ENCODE peak calls at places on chromosomes 11 and 22, in five cellular contexts. C is IMR-90; D is mesendoderm; X is CD8-positive, alpha-beta T cell; Z is fibroblast of lung. O is an unnamed sample.
A peak's percentile ranks its signal among the peaks of the same experiment; 100 is the strongest.

GRCh38 chr11:35364101-35364780 is 55.1 kb downstream of the SLC1A2 start:
- DNase-seq in C (peak; percentile 86), D (peak; percentile 31), X (no peak), Z (peak; percentile 94), O (peak; percentile 75)

GRCh38 chr22:40666151-40666848 is 13.0 kb upstream of the MCHR1 start:
- DNase-seq in C (peak; percentile 53), D (no peak), X (no peak), Z (peak; percentile 25), O (peak; percentile 71)

GRCh38 chr22:45320326-45320976 is 10.7 kb downstream of the FAM118A start:
- DNase-seq in C (peak; percentile 75), D (no peak), X (no peak), Z (no peak), O (peak; percentile 46)

GRCh38 chr11:34150494-34151151 is 45.2 kb downstream of the NAT10 start:
- DNase-seq in C (no peak), D (no peak), X (no peak), Z (peak; percentile 40), O (no peak)

GRCh38 chr11:80843266-80843974 is 1402.6 kb upstream of the TENM4 start:
- DNase-seq in C (no peak), D (no peak), X (no peak), Z (no peak), O (no peak)

GRCh38 chr22:16987822-16988221 is 20.2 kb downstream of the GAB4 start:
- DNase-seq in C (no peak), D (no peak), X (no peak), Z (no peak), O (no peak)

GRCh38 chr22:24986816-24987215 is 34.3 kb downstream of the KIAA1671 start:
- DNase-seq in C (no peak), D (no peak), X (no peak), Z (no peak), O (no peak)

GRCh38 chr22:50678218-50678650 is 5.6 kb downstream of the SHANK3 start:
- DNase-seq in C (no peak), D (no peak), X (no peak), Z (no peak), O (no peak)

GRCh38 chr11:1042626-1043562 is 6.4 kb upstream of the MUC6 start:
- DNase-seq in C (no peak), D (no peak), X (no peak), Z (no peak), O (peak; percentile 38)

GRCh38 chr11:68099474-68100405 is 21.4 kb downstream of the CHKA start:
- DNase-seq in C (no peak), D (peak; percentile 70), X (peak; percentile 49), Z (peak; percentile 60), O (peak; percentile 75)

GRCh38 chr22:46061124-46061410 is 84.1 kb upstream of the WNT7B start:
- DNase-seq in C (no peak), D (no peak), X (no peak), Z (no peak), O (no peak)

GRCh38 chr11:112481893-112482292 is 221.2 kb upstream of the PLET1 start:
- DNase-seq in C (no peak), D (peak; percentile 40), X (no peak), Z (no peak), O (no peak)

GRCh38 chr11:86041975-86042378 is 26.9 kb downstream of the PICALM start:
- DNase-seq in C (peak; percentile 94), D (peak; percentile 93), X (peak; percentile 48), Z (peak; percentile 90), O (no peak)

GRCh38 chr11:16787035-16787744 is 48.7 kb downstream of the C11orf58 start:
- DNase-seq in C (peak; percentile 23), D (no peak), X (no peak), Z (peak; percentile 51), O (no peak)

GRCh38 chr11:34750692-34751405 is 130.0 kb downstream of the EHF start:
- DNase-seq in C (no peak), D (no peak), X (no peak), Z (peak; percentile 4), O (no peak)

GRCh38 chr11:26947379-26947844 is 46.5 kb upstream of the FIBIN start:
- DNase-seq in C (peak; percentile 100), D (no peak), X (no peak), Z (peak; percentile 100), O (peak; percentile 42)

GRCh38 chr22:48758021-48758561 is 1069.6 kb downstream of the BRD1 start:
- DNase-seq in C (no peak), D (no peak), X (no peak), Z (no peak), O (no peak)

GRCh38 chr11:28713850-28714249 is 605.7 kb downstream of the METTL15 start:
- DNase-seq in C (peak; percentile 58), D (no peak), X (no peak), Z (peak; percentile 12), O (no peak)

GRCh38 chr22:24432059-24432853 is 4.9 kb downstream of the ADORA2A start:
- DNase-seq in C (peak; percentile 16), D (no peak), X (peak; percentile 35), Z (peak; percentile 71), O (peak; percentile 82)

GRCh38 chr11:27392715-27393114 is 29.7 kb upstream of the CCDC34 start:
- DNase-seq in C (peak; percentile 90), D (peak; percentile 74), X (no peak), Z (peak; percentile 95), O (no peak)

GRCh38 chr11:72781313-72782080 is 12.3 kb downstream of the STARD10 start:
- DNase-seq in C (no peak), D (peak; percentile 39), X (peak; percentile 66), Z (no peak), O (peak; percentile 75)

GRCh38 chr22:35986085-35986484 is 42.5 kb downstream of the RBFOX2 start:
- DNase-seq in C (peak; percentile 31), D (no peak), X (no peak), Z (peak; percentile 76), O (no peak)

GRCh38 chr11:30348035-30348434 is 25.1 kb downstream of the ARL14EP start:
- DNase-seq in C (no peak), D (no peak), X (no peak), Z (no peak), O (no peak)

GRCh38 chr11:61574611-61575010 is 6.3 kb downstream of the SYT7 start:
- DNase-seq in C (no peak), D (no peak), X (no peak), Z (no peak), O (peak; percentile 58)

GRCh38 chr11:35554491-35555237 is 29.2 kb upstream of the PAMR1 start:
- DNase-seq in C (peak; percentile 71), D (peak; percentile 44), X (no peak), Z (peak; percentile 23), O (no peak)

GRCh38 chr11:58919980-58920379 is 19.3 kb upstream of the GLYATL1 start:
- DNase-seq in C (no peak), D (no peak), X (no peak), Z (no peak), O (no peak)

GRCh38 chr22:30694638-30695350 is at the start of gene OSBP2:
- DNase-seq in C (no peak), D (no peak), X (peak; percentile 31), Z (no peak), O (peak; percentile 75)

GRCh38 chr22:30695871-30696655 is 1.4 kb downstream of the OSBP2 start:
- DNase-seq in C (no peak), D (no peak), X (no peak), Z (no peak), O (no peak)

GRCh38 chr22:30691204-30691603 is 3.5 kb upstream of the OSBP2 start:
- DNase-seq in C (no peak), D (no peak), X (no peak), Z (no peak), O (no peak)

GRCh38 chr22:30695351-30695762 is 683 bp downstream of the OSBP2 start:
- DNase-seq in C (no peak), D (no peak), X (no peak), Z (no peak), O (no peak)

GRCh38 chr22:30694171-30694637 is 470 bp upstream of the OSBP2 start:
- DNase-seq in C (peak; percentile 35), D (peak; percentile 58), X (peak; percentile 58), Z (peak; percentile 21), O (peak; percentile 74)
- H3K4me3 ChIP-seq in C (peak overlapping the region; percentile 61), D (peak overlapping the region; percentile 62), X (peak overlapping the region; percentile 56), Z (peak overlapping the region; percentile 67), O (peak overlapping the region; percentile 42)

GRCh38 chr11:123568367-123568870 is 86.0 kb downstream of the SCN3B start:
- DNase-seq in C (no peak), D (no peak), X (no peak), Z (no peak), O (no peak)
- H3K27me3 ChIP-seq in C (no peaks in the 10 kb centered on the region), D (no peaks in the 10 kb centered on the region), X (no peaks in the 10 kb centered on the region), Z (no peaks in the 10 kb centered on the region), O (no peaks in the 10 kb centered on the region)

DNA sequence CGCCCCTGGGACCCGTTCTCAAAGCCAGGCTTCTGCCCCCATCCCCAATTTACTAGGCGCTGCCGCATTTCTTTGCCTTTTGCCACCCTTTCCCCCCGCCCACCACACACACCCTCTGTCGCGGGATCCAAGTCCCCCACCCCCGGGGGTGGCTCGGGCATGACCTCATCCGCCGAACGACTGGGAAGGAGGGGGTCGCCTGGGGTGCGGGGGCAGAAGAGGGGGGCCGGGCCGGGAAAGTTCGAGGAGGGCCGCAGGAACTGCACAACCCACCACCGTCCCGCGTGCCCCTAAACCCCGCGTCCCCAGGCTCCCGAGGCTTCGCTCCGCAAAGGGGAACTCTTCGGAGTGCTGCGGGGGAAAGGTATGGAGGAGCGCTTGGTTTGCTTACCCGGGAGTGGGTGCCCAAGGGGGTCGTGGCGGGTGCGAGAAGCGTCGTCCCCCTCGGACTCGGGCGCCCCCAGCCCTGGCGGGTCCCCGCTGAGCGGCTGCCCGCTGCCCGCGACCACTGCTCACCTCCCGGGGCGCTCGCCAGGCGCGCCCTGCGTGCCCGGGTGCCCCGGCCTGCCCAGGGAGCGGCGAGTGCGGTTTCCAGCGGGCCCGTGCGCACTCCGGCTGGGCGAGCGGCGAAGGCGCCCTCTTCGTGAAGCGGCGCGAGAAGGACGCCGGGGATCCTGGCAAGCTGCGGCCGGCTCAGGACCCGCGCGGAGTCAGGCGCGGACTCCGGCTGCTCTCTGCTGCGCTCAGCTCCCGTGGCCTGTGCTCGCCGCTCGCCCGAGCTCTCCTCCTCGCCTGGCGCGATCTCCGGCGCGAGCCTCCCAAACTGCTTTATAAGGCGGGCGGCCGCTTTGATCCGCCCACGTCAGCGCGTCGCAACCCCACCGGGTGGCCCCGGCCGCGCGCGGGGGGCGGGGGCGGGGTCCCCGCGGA is 3.9 kb upstream of the WNT11 start:
- DNase-seq in C (peak; percentile 74), D (peak; percentile 38), X (peak; percentile 53), Z (peak; percentile 78), O (peak; percentile 90)
- H3K27ac ChIP-seq in C (no peak overlapping the region), D (no peak overlapping the region), X (no peak overlapping the region), Z (no peak overlapping the region), O (peak overlapping the region; percentile 18)

DNA sequence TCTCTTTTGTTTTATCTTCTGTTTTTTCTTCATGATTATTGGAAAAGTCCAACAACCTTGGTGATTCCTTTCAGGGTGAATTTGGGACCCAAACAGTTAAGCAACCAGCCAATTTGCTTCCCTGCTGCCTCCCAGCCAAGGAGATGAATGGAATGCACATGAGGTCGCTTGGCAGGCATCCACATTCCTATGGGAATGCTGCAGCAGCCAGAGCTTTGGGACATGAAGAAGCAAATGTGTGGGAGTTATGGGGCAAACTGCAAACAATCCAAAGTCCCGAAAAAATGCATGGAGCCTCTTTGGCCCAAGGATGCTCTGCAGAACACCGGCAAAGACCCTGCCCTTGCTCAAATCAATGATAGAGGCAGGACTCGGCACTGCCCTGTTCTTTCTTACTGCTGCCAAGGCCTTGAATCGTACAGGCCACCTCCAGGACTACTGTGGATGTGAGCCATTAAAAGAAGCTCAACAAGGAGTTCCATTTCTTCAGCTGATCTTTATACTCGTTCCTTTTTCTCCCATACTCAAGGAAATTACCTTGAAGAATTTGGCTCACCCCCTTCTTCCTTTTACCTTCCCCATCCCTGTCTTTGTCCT is 117.3 kb upstream of the TEAD1 start:
- DNase-seq in C (peak; percentile 96), D (peak; percentile 96), X (no peak), Z (peak; percentile 98), O (peak; percentile 88)
- H3K4me3 ChIP-seq in C (no peak overlapping the region), D (no peak overlapping the region), X (no peak overlapping the region), Z (no peak overlapping the region), O (no peak overlapping the region)